ENCODE peak calls at places on chromosomes 1 and 21, in ten cellular contexts. C is suprapubic skin, G is GM23338, F is transverse colon, Q is HCT116, S is stomach, H is prostate gland, Y is SK-N-SH, I is H1, D is endothelial cell of umbilical vein. Z is an unnamed sample.

GRCh38 chr1:145994391-145995120 is 1.8 kb downstream of the TXNIP start:
- DNase-seq in Q (no peak), Y (no peak), H (no peak), I (no peak), S (peak; percentile 43), D (no peak), F (no peak), G (no peak), C (peak; percentile 65), Z (no peak)

GRCh38 chr1:9537863-9538668 is 1.2 kb upstream of the SLC25A33 start:
- DNase-seq in C (no peak), S (peak; percentile 61), Q (no peak), D (no peak), H (peak; percentile 81), Y (no peak), I (no peak), F (peak; percentile 50), G (no peak), Z (no peak)

GRCh38 chr1:227742738-227743715 is 7.8 kb downstream of the SNAP47 start:
- DNase-seq in Q (no peak), G (peak; percentile 42), S (no peak), Y (no peak), F (no peak), I (no peak), C (no peak), D (no peak), H (no peak), Z (no peak)

GRCh38 chr1:228108742-228109072 is 392 bp downstream of the MRPL55 start:
- DNase-seq in Y (no peak), F (no peak), G (no peak), S (no peak), H (no peak), I (no peak), D (no peak), Q (no peak), C (no peak), Z (no peak)

GRCh38 chr21:38809170-38809878 is 3.6 kb downstream of the ETS2 start:
- DNase-seq in Y (no peak), F (peak; percentile 38), C (no peak), S (no peak), Q (no peak), D (no peak), I (peak; percentile 37), H (no peak), G (no peak), Z (no peak)

GRCh38 chr1:117061986-117062415 is 1.9 kb downstream of the TTF2 start:
- DNase-seq in G (no peak), I (no peak), F (no peak), S (no peak), Q (no peak), D (no peak), C (no peak), Y (no peak), H (no peak), Z (no peak)

GRCh38 chr1:222464841-222465210 is 83.1 kb downstream of the HHIPL2 start:
- DNase-seq in D (peak; percentile 75), I (peak; percentile 80), Y (peak; percentile 62), S (peak; percentile 36), C (no peak), H (peak; percentile 22), F (peak; percentile 44), Q (peak; percentile 68), G (peak; percentile 77), Z (peak; percentile 61)

GRCh38 chr1:209486861-209487260 is 96.7 kb upstream of the CAMK1G start:
- DNase-seq in Y (no peak), D (no peak), Q (no peak), I (no peak), F (no peak), G (no peak), H (no peak), S (no peak), C (no peak), Z (no peak)

GRCh38 chr21:33843216-33843615 is 72.4 kb downstream of the ATP5PO start:
- DNase-seq in Q (no peak), H (no peak), S (no peak), C (no peak), G (no peak), F (no peak), Y (no peak), D (no peak), I (no peak), Z (no peak)

GRCh38 chr1:77044133-77044849 is 174.9 kb downstream of the PIGK start:
- DNase-seq in D (no peak), H (no peak), Q (no peak), S (no peak), Y (no peak), F (no peak), C (no peak), G (no peak), I (no peak), Z (no peak)

GRCh38 chr1:921011-921837 is 2.5 kb upstream of the SAMD11 start:
- DNase-seq in F (peak; percentile 72), H (no peak), Y (peak; percentile 92), I (no peak), Q (peak; percentile 59), C (no peak), G (peak; percentile 91), D (peak; percentile 56), S (peak; percentile 69), Z (no peak)

GRCh38 chr21:27277122-27277521 is 310.2 kb upstream of the ADAMTS5 start:
- DNase-seq in D (no peak), Y (no peak), F (no peak), S (no peak), G (no peak), Q (no peak), H (no peak), I (no peak), C (no peak), Z (no peak)

GRCh38 chr1:30277415-30277814 is 446.0 kb downstream of the MATN1 start:
- DNase-seq in I (peak; percentile 14), H (no peak), G (no peak), C (no peak), D (no peak), F (no peak), Q (no peak), S (no peak), Y (no peak), Z (no peak)

GRCh38 chr1:30284728-30285460 is 438.5 kb downstream of the MATN1 start:
- DNase-seq in I (peak; percentile 29), D (no peak), S (no peak), Q (no peak), F (no peak), C (no peak), Y (no peak), H (no peak), G (no peak), Z (no peak)

GRCh38 chr1:30283199-30283962 is 440.0 kb downstream of the MATN1 start:
- DNase-seq in F (no peak), S (no peak), Q (no peak), C (no peak), I (peak; percentile 30), G (no peak), Y (no peak), H (no peak), D (no peak), Z (no peak)

GRCh38 chr1:30284226-30284625 is 439.2 kb downstream of the MATN1 start:
- DNase-seq in F (no peak), C (no peak), I (peak; percentile 13), D (no peak), Y (no peak), H (no peak), G (no peak), Q (no peak), S (no peak), Z (no peak)

DNA sequence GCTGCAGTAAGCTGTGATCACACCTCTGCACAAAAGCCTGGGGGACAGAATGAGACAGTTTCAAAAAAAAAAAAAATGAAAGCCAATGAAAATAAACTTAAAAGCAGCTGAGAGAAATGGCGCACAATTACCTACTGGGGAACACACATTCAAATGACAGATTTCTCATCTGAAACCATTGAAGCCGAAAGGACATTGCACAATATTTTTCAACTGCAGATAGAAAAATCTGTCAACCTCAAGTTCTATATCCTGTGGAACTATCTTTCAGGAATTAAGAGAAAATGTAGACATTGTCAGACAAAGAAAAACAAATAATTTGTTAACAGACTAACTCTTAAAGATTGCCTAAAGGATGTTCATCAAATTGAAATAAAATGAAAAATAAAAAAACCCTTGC is 442.8 kb downstream of the MATN1 start:
- DNase-seq in Y (no peak), D (no peak), C (no peak), G (no peak), F (no peak), I (no peak), Q (no peak), H (no peak), S (no peak), Z (no peak)
- TF ChIP-seq POLR2AphosphoS5 in Y (no peak), D (no peak), C (no peak), G (no peak), F (no peak), I (no peak), Q (no peak), H (no peak), S (no peak), Z (no peak)

DNA sequence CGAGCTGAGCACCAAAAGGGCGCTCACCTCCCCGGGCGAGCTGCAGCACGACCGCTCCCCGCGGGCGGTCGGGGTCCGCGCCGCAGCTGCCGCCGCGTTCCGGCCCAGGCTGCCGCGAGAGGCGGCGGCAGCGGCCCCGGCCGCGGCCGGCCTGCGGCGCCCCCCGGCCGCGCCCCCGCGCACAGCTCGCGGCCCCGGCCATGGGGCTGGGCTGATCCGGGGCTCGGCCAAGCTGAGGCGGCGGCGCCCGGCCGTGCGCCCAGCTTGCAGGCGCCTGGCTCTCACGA is 186 bp downstream of the EEIG2 start:
- DNase-seq in F (no peak), I (no peak), Q (no peak), Y (peak; percentile 87), G (no peak), D (no peak), H (no peak), C (no peak), S (no peak), Z (no peak)
- H3K27ac ChIP-seq in F (peak overlapping the region; percentile 90), I (no peak overlapping the region), Q (peak overlapping the region; percentile 48), Y (peak overlapping the region; percentile 54), G (no peak overlapping the region), D (no peak overlapping the region), H (peak overlapping the region; percentile 53), C (peak overlapping the region; percentile 65), S (peak overlapping the region; percentile 77), Z (no peak overlapping the region)

GRCh38 chr1:231446138-231446537 is 24.1 kb upstream of the EGLN1 start:
- DNase-seq in I (no peak), H (no peak), D (no peak), C (no peak), S (no peak), G (no peak), F (no peak), Q (no peak), Y (no peak), Z (no peak)
- TF ChIP-seq POLR2AphosphoS5 in I (no peak), H (no peak), D (no peak), C (no peak), S (no peak), G (no peak), F (no peak), Q (no peak), Y (no peak), Z (no peak)

DNA sequence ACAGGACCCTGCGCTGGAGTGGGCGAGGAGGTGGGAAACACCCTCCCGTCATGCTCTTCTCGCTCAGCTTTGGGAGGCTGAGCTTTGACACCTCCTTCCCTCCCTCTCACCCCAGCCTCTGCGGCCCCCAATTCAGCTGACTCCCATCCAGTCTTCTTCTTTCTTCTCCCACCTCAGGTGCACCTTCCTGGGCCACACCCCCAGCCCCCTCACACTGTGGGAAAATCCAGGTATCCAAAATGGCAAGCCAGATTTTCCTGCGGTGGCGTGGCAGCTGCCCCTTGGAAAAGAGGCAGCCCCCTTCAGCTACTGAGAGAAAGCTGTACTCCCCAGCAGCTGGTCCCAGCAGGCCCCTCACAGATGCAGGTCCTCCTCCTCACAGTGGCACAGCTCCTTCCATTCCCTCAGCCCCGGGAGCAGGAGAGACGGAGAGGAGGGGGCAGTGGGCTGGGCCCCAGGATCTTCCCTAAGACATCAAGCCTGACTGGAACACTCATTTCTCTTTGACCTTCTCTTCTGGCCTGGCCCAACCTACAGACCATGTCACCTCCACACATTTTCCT is 61.6 kb downstream of the OPTC start:
- DNase-seq in Y (no peak), G (no peak), Q (no peak), C (no peak), S (no peak), F (no peak), D (no peak), I (no peak), H (no peak), Z (no peak)
- H3K27ac ChIP-seq in Y (peak overlapping the region; percentile 99), G (peak overlapping the region; percentile 48), Q (no peak overlapping the region), C (peak overlapping the region; percentile 78), S (peak overlapping the region; percentile 89), F (peak overlapping the region; percentile 85), D (no peak overlapping the region), I (no peak overlapping the region), H (peak overlapping the region; percentile 73), Z (no peak overlapping the region)

Z was measured in Panc1.